ENCODE peak calls at places on chromosomes 11 and 22, in six cellular contexts. T is mesendoderm, H is A172, P is body of pancreas, X is stomach, O is cardiac fibroblast. W is an unnamed sample.
A peak's percentile ranks its signal among the peaks of the same experiment; 100 is the strongest.

GRCh38 chr11:27237641-27238040 is 125.4 kb downstream of the CCDC34 start:
- DNase-seq in T (peak; percentile 34), H (no peak), P (no peak), X (no peak), O (no peak), W (peak; percentile 6)

GRCh38 chr11:112881461-112881860 is 79.8 kb upstream of the NCAM1 start:
- DNase-seq in T (peak; percentile 94), H (peak; percentile 83), P (peak; percentile 74), X (peak; percentile 49), O (no peak), W (peak; percentile 11)

GRCh38 chr11:91163619-91164451 is 941.0 kb upstream of the CHORDC1 start:
- DNase-seq in T (no peak), H (peak; percentile 69), P (peak; percentile 10), X (no peak), O (peak; percentile 76), W (no peak)

GRCh38 chr11:6568191-6568918 is 35.1 kb downstream of the RRP8 start:
- DNase-seq in T (peak; percentile 85), H (peak; percentile 54), P (peak; percentile 90), X (peak; percentile 66), O (peak; percentile 65), W (no peak)

GRCh38 chr11:119103793-119104192 is 2.1 kb upstream of the DPAGT1 start:
- DNase-seq in T (no peak), H (no peak), P (no peak), X (no peak), O (no peak), W (no peak)

GRCh38 chr11:69131644-69132300 is 24.0 kb upstream of the SMIM38 start:
- DNase-seq in T (peak; percentile 96), H (peak; percentile 84), P (peak; percentile 88), X (peak; percentile 87), O (peak; percentile 86), W (peak; percentile 87)

GRCh38 chr11:11246166-11246565 is 106.9 kb downstream of the CSNK2A3 start:
- DNase-seq in T (no peak), H (no peak), P (no peak), X (no peak), O (no peak), W (no peak)

GRCh38 chr11:128725630-128726461 is 32.0 kb downstream of the FLI1 start:
- DNase-seq in T (no peak), H (no peak), P (peak; percentile 50), X (no peak), O (peak; percentile 40), W (no peak)

GRCh38 chr11:72773291-72773690 is 20.6 kb downstream of the STARD10 start:
- DNase-seq in T (no peak), H (peak; percentile 74), P (peak; percentile 66), X (no peak), O (peak; percentile 84), W (no peak)

GRCh38 chr22:50548913-50549790 is 3.5 kb downstream of the KLHDC7B start:
- DNase-seq in T (no peak), H (no peak), P (no peak), X (no peak), O (no peak), W (no peak)

GRCh38 chr11:77351281-77351905 is 49.9 kb upstream of the GDPD4 start:
- DNase-seq in T (no peak), H (no peak), P (no peak), X (no peak), O (peak; percentile 40), W (no peak)

GRCh38 chr22:27223317-27224177 is 566.2 kb downstream of the MIAT start:
- DNase-seq in T (peak; percentile 46), H (peak; percentile 89), P (no peak), X (no peak), O (peak; percentile 96), W (no peak)

GRCh38 chr11:117424781-117425180 is 97.1 kb downstream of the CEP164 start:
- DNase-seq in T (no peak), H (no peak), P (no peak), X (no peak), O (peak; percentile 84), W (no peak)

GRCh38 chr11:115257286-115258077 is 246.7 kb downstream of the CADM1 start:
- DNase-seq in T (no peak), H (no peak), P (no peak), X (no peak), O (no peak), W (no peak)

GRCh38 chr11:100861221-100861620 is 174.1 kb downstream of the ARHGAP42 start:
- DNase-seq in T (no peak), H (no peak), P (peak; percentile 30), X (peak; percentile 91), O (no peak), W (peak; percentile 38)

GRCh38 chr11:106276126-106276525 is 198.7 kb downstream of the AASDHPPT start:
- DNase-seq in T (no peak), H (no peak), P (no peak), X (no peak), O (peak; percentile 59), W (no peak)

GRCh38 chr11:121452609-121453150 is at the start of gene SORL1-AS1:
- DNase-seq in T (peak; percentile 48), H (no peak), P (peak; percentile 18), X (no peak), O (no peak), W (no peak)

W was measured in prostate gland.